ENCODE peak calls at places on chromosomes 7 and 10, in five cellular contexts. G is RCC 7860, U is OCI-LY7, C is NCI-H510A, X is neural crest cell. Z is an unnamed sample.

GRCh38 chr7:1668932-1669485 is 1.1 kb upstream of the ELFN1 start:
- DNase-seq in C (no peak), X (no peak), G (no peak), U (no peak), Z (no peak)

GRCh38 chr10:128859738-128860386 is 607.2 kb upstream of the MGMT start:
- DNase-seq in X (peak), G (no peak), U (peak), C (no peak), Z (peak)

GRCh38 chr10:76779821-76780281 is 857.8 kb downstream of the KCNMA1 start:
- DNase-seq in C (no peak), G (no peak), X (no peak), U (no peak), Z (no peak)

GRCh38 chr7:50775231-50775630 is 7.5 kb downstream of the GRB10 start:
- DNase-seq in U (no peak), X (no peak), G (no peak), C (no peak), Z (no peak)

GRCh38 chr7:1027285-1028043 is 16.9 kb upstream of the GPR146 start:
- DNase-seq in X (peak), G (no peak), C (no peak), U (peak), Z (no peak)

GRCh38 chr10:75712241-75712880 is 280.9 kb downstream of the LRMDA start:
- DNase-seq in U (no peak), X (peak), C (no peak), G (no peak), Z (no peak)

GRCh38 chr10:5613481-5613880 is 52.9 kb downstream of the ASB13 start:
- DNase-seq in C (no peak), U (no peak), G (no peak), X (no peak), Z (no peak)

GRCh38 chr10:69866688-69867461 is 65.2 kb downstream of the COL13A1 start:
- DNase-seq in U (no peak), X (peak), G (no peak), C (peak), Z (no peak)

GRCh38 chr7:137923380-137923779 is 76.6 kb upstream of the DGKI start:
- DNase-seq in C (no peak), U (no peak), X (no peak), G (peak), Z (no peak)

GRCh38 chr10:111511751-111512150 is 434.9 kb downstream of the ADRA2A start:
- DNase-seq in G (no peak), X (no peak), U (no peak), C (no peak), Z (no peak)

GRCh38 chr7:94022550-94022949 is 18.4 kb upstream of the BET1 start:
- DNase-seq in X (no peak), C (no peak), U (no peak), G (peak), Z (no peak)

GRCh38 chr10:21751341-21752310 is 217.6 kb downstream of the MLLT10 start:
- DNase-seq in U (no peak), C (no peak), X (no peak), G (no peak), Z (peak)

GRCh38 chr7:66930341-66930740 is 9.3 kb downstream of the TMEM248 start:
- DNase-seq in U (no peak), C (no peak), G (no peak), X (no peak), Z (no peak)

GRCh38 chr10:63723741-63724140 is 202.5 kb downstream of the REEP3 start:
- DNase-seq in X (no peak), G (no peak), C (no peak), U (no peak), Z (no peak)

GRCh38 chr10:68871105-68871711 is 29.9 kb upstream of the DDX50 start:
- DNase-seq in G (peak), C (no peak), X (no peak), U (no peak), Z (no peak)

GRCh38 chr7:55439627-55440026 is 74.5 kb downstream of the LANCL2 start:
- DNase-seq in C (peak), X (no peak), U (no peak), G (no peak), Z (no peak)

GRCh38 chr10:6275022-6275997 is 72.6 kb downstream of the PFKFB3 start:
- DNase-seq in U (no peak), X (peak), G (peak), C (no peak), Z (no peak)

GRCh38 chr10:46171661-46172060 is 115.1 kb upstream of the ANTXRL start:
- DNase-seq in X (no peak), U (no peak), C (no peak), G (no peak), Z (no peak)

GRCh38 chr7:121994625-121995410 is 121.9 kb downstream of the PTPRZ1 start:
- DNase-seq in G (peak), X (peak), U (peak), C (peak), Z (peak)

GRCh38 chr7:134327896-134328295 is 11.2 kb upstream of the SLC35B4 start:
- DNase-seq in C (no peak), X (peak), U (peak), G (peak), Z (peak)

GRCh38 chr7:55046582-55047347 is 27.9 kb downstream of the EGFR start:
- DNase-seq in G (no peak), C (no peak), X (no peak), U (no peak), Z (no peak)

GRCh38 chr7:155796381-155797261 is 15.6 kb downstream of the SHH start:
- DNase-seq in U (peak), C (no peak), X (peak), G (no peak), Z (no peak)

GRCh38 chr10:15141136-15142067 is 27.1 kb downstream of the NMT2 start:
- DNase-seq in C (no peak), X (no peak), U (no peak), G (no peak), Z (no peak)

GRCh38 chr10:15528478-15529239 is 157.6 kb upstream of the FAM171A1 start:
- DNase-seq in U (no peak), C (no peak), G (no peak), X (no peak), Z (no peak)

GRCh38 chr7:36599645-36600313 is 124.5 kb downstream of the AOAH start:
- DNase-seq in G (no peak), X (no peak), U (no peak), C (no peak), Z (no peak)

GRCh38 chr7:128030999-128031681 is at the start of gene LRRC4:
- DNase-seq in C (no peak), X (peak), G (no peak), U (peak), Z (no peak)

GRCh38 chr7:73606801-73607691 is 17.3 kb downstream of the MLXIPL start:
- DNase-seq in G (peak), X (peak), U (peak), C (no peak), Z (no peak)

GRCh38 chr7:147607151-147607800 is 983.3 kb upstream of the C7orf33 start:
- DNase-seq in G (no peak), X (peak), U (no peak), C (no peak), Z (peak)

Z was measured in iPS DF 6.9.